ENCODE peak calls at places on chromosomes 7 and 10, in five cellular contexts. S, P, D, Z and W are unnamed samples. For H3K4me1, the result is how much of the 10 kb centered on the place peaks cover.

GRCh38 chr10:23363788-23364135 is 19.2 kb upstream of the C10orf67 start:
- DNase-seq in P (no peak), Z (no peak), D (no peak), S (no peak), W (no peak)

GRCh38 chr10:56286096-56286495 is 75.0 kb downstream of the ZWINT start:
- DNase-seq in S (no peak), Z (no peak), D (no peak), P (no peak), W (no peak)

GRCh38 chr7:140478361-140479061 is 794 bp downstream of the MKRN1 start:
- DNase-seq in Z (peak), P (peak), D (peak), S (peak), W (peak)

GRCh38 chr10:131436467-131436866 is 124.9 kb upstream of the TCERG1L start:
- DNase-seq in P (no peak), S (no peak), D (no peak), Z (no peak), W (no peak)

GRCh38 chr10:13219685-13220670 is 14.2 kb downstream of the UCMA start:
- DNase-seq in S (peak), D (no peak), Z (no peak), P (peak), W (peak)

GRCh38 chr10:69612760-69613159 is 17.3 kb upstream of the FAM241B start:
- DNase-seq in P (no peak), S (no peak), D (no peak), Z (no peak), W (no peak)

GRCh38 chr10:71789871-71790270 is 16.6 kb upstream of the VSIR start:
- DNase-seq in D (no peak), Z (no peak), P (no peak), S (no peak), W (no peak)

GRCh38 chr10:113169853-113170455 is 219.9 kb downstream of the TCF7L2 start:
- DNase-seq in S (no peak), P (no peak), D (no peak), Z (no peak), W (no peak)

GRCh38 chr10:11297136-11297535 is 279.5 kb downstream of the CELF2 start:
- DNase-seq in S (no peak), D (no peak), Z (no peak), P (no peak), W (no peak)

GRCh38 chr10:51707821-51708424 is 8.5 kb upstream of the CSTF2T start:
- DNase-seq in S (no peak), P (no peak), Z (no peak), D (no peak), W (no peak)

GRCh38 chr10:86034710-86035109 is 331.9 kb downstream of the GRID1 start:
- DNase-seq in P (no peak), D (no peak), Z (no peak), S (no peak), W (no peak)

GRCh38 chr10:6300106-6300783 is 97.5 kb downstream of the PFKFB3 start:
- DNase-seq in P (peak), D (peak), Z (no peak), S (peak), W (peak)

GRCh38 chr10:76399216-76399615 is 967.8 kb downstream of the LRMDA start:
- DNase-seq in P (no peak), Z (no peak), S (no peak), D (no peak), W (no peak)

GRCh38 chr7:130793855-130794618 is 60.0 kb upstream of the KLF14 start:
- DNase-seq in P (peak), S (no peak), D (no peak), Z (no peak), W (peak)

GRCh38 chr7:118312966-118313365 is 88.5 kb downstream of the ANKRD7 start:
- DNase-seq in Z (no peak), P (no peak), D (no peak), S (no peak), W (no peak)

GRCh38 chr7:131443496-131443895 is 112.9 kb downstream of the PODXL start:
- DNase-seq in P (no peak), S (no peak), D (no peak), Z (no peak), W (no peak)

GRCh38 chr7:45203459-45203858 is 45.9 kb downstream of the RAMP3 start:
- DNase-seq in D (no peak), S (no peak), Z (no peak), P (no peak), W (no peak)

GRCh38 chr10:49601857-49602256 is 8.3 kb upstream of the SLC18A3 start:
- DNase-seq in D (no peak), S (no peak), P (no peak), Z (no peak), W (no peak)

GRCh38 chr7:105992888-105993287 is 29.8 kb downstream of the CDHR3 start:
- DNase-seq in Z (no peak), S (no peak), D (no peak), P (no peak), W (no peak)

GRCh38 chr7:105990141-105990540 is 27.1 kb downstream of the CDHR3 start:
- DNase-seq in P (no peak), S (no peak), Z (no peak), D (no peak), W (no peak)

GRCh38 chr7:105990726-105991465 is 27.8 kb downstream of the CDHR3 start:
- DNase-seq in P (no peak), Z (no peak), S (no peak), D (no peak), W (peak)

GRCh38 chr7:105988277-105988676 is 25.2 kb downstream of the CDHR3 start:
- DNase-seq in Z (no peak), S (no peak), P (no peak), D (no peak), W (no peak)

DNA sequence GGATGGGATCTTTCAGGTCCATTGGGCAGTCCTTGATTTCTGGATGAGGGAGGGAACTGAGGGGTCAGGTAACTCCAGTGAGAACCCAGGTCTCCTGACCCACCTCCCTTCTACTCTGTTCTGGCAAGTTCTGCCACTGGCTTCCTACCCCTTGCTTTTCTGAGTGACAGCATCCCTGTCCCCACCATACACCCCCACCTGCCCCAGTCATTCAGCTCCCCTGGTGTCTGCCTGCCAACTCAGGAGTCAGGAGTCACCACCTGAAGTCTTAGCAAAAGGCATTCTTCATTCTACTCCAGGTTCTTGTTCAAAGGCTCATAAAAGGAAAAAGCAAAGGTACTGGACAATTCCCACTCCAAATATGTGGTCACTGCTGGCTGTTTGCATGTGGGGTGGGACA is 26.6 kb downstream of the CDHR3 start:
- DNase-seq in S (no peak), P (no peak), Z (no peak), D (no peak), W (no peak)
- H3K4me1 ChIP-seq in S (under half), P (under half), Z (under half), D (under half), W (under half)

GRCh38 chr10:102504976-102505300 is 1.2 kb downstream of the SUFU start:
- DNase-seq in S (peak), P (no peak), Z (no peak), D (no peak), W (no peak)

GRCh38 chr10:102507521-102507920 is 3.7 kb downstream of the SUFU start:
- DNase-seq in Z (no peak), D (no peak), S (no peak), P (no peak), W (no peak)

GRCh38 chr10:102504179-102504975 is 605 bp downstream of the SUFU start:
- DNase-seq in D (peak), S (peak), P (no peak), Z (peak), W (peak)

GRCh38 chr10:102503264-102504178 is at the start of gene SUFU:
- DNase-seq in P (peak), D (peak), S (peak), Z (peak), W (peak)

GRCh38 chr10:102505462-102506115 is 1.8 kb downstream of the SUFU start:
- DNase-seq in P (no peak), Z (no peak), D (no peak), S (no peak), W (no peak)
- H3K4me3 ChIP-seq in P (no peak), Z (peak), D (no peak), S (no peak), W (no peak)

DNA sequence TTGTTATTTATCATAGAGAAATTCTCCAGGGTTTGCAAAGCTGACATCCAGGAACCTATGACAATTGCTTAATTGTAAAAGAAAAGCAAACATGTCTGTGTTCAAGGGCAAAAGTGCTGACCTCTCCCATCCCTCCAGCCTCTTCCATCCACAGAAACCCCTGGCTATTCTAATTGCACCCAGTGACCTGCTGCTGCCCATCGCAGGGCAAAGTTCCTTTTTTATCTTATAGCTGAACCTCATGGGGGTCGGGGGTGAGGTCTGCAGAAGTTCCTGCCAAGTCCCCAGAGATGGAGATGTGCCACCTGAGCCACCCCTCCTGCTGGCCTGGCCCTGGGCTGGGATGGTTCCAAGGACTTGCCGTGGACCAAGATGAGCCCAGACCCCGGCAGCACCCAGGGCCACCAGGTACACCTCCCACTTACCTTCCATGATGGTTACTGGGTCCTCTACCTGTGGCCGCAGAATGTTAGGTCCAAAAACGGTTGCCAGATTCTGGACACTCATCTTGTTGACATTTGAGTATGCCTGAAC is 146.5 kb downstream of the MAPK8 start:
- DNase-seq in S (no peak), Z (no peak), P (no peak), D (no peak), W (no peak)
- H3K4me1 ChIP-seq in S (under half), Z (under half), P (under half), D (under half), W (under half)

DNA sequence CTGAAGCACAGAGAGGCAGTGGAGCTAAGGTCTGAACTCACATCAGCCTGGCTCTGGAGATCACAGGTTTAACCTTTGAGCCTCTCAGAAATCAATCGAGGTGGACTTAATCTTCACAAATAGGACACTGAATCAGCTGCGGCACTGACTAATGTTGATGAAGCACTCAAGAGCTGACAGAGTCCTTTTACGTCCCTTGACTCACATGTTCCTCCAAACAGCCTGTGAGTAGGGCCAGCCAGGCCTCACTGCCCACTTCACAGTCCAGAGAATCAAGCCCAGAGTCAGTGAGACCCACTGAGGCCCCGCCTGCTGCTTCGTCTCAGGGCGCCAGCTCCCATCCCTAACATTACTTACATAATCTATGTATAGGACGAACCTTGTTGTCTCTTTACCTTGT is 63.1 kb downstream of the TNS3 start:
- DNase-seq in P (no peak), S (no peak), Z (no peak), D (no peak), W (no peak)
- H3K4me3 ChIP-seq in P (no peak), S (no peak), Z (no peak), D (no peak), W (no peak)

DNA sequence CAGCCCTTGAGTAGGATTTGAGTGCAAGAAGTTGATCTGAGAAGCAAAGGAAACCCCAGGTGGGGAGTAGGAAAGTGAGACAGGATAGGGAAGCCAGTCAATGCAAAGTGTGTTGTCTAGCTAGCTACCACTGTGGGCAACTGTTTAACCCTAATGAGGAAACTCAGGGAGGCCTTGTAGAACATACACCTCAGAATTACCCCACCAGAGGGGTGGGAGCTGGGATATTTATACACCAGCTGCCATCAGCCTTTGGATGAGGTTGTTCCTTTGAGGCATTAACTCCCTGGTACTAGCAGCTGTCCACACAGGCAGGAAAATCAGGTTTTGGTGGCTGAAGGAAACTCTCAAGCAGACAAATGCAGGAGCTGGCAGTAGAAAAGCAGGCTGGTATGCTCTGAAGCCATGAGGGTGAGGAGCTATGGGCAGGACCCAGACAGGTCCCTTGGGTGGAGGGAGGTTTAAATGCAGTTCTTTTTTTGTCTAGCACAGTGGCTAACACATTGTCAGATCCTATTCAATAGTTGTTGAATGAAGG is 60.1 kb upstream of the ARID5B start:
- DNase-seq in S (no peak), P (no peak), D (no peak), Z (no peak), W (no peak)
- H3K4me1 ChIP-seq in S (under half), P (under half), D (under half), Z (under half), W (under half)

DNA sequence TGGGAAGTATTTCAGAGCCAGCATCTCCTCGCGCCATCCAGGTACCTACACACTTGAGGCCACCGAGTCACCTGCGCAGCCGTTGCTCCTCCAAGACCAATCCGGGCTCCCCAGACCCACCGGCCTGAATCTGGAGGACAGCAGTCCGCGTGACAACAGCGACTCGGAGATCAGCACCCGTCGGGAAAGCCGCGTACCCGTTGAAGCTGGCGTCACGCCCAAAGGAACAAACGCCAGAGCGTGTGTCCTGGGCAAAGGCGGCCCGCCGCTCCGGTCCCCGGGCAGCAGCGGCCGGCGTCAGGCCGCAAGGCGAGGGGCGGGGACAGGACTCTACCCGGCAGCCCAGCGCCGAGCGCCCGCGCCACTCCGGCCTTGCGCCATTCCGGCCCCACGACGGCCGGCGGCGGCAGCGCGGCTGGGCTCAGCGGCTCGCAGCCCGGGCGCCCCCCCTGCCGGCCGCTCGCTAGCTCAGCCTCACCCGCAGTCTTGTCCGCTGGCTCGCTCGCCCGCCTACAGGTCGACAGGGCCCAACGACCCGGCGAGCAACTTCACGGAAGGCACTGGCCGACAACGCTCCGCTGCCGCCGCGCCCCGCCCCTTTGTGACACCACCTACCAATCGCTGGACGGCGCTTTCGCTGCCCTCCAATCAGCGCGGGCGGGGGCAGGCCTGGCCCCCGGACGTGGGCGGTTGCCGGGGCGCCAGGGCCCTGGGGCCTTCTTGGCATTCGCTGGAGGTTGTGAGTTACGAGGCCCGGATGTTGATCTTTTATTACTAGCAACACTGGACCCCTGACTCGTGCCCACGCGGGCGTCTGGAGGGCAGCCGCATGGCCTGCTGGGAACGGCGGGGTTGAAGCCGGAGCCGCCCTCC is at the start of gene ZFAND4:
- DNase-seq in D (peak), P (peak), Z (peak), S (peak), W (peak)
- H3K4me3 ChIP-seq in D (peak), P (peak), Z (peak), S (peak), W (peak)

GRCh38 chr10:88971668-88972067 is 18.9 kb upstream of the FAS start:
- DNase-seq in P (no peak), S (no peak), D (no peak), Z (no peak), W (no peak)
- H3K4me1 ChIP-seq in P (under half), S (under half), D (under half), Z (under half), W (under half)